ENCODE peak calls at places on chromosomes 16 and 17, in five cellular contexts. One of them, this sample, is unnamed.

GRCh38 chr16:70437017-70437581 is 1.8 kb downstream of the ST3GAL2 start:
- DNase-seq in neuronal stem cell: no peak
- DNase-seq in H9: peak; percentile 86
- DNase-seq in mesenchymal stem cell: peak; percentile 96
- DNase-seq in trophoblast cell: peak; percentile 81
- DNase-seq in this sample: peak; percentile 94

GRCh38 chr17:64448665-64449512 is at the start of gene MILR1:
- DNase-seq in trophoblast cell: peak; percentile 41
- DNase-seq in H9: no peak
- DNase-seq in mesenchymal stem cell: peak; percentile 86
- DNase-seq in neuronal stem cell: no peak
- DNase-seq in this sample: peak; percentile 65

GRCh38 chr16:73025506-73026131 is 22.3 kb downstream of the ZFHX3 start:
- DNase-seq in H9: no peak
- DNase-seq in trophoblast cell: no peak
- DNase-seq in neuronal stem cell: no peak
- DNase-seq in mesenchymal stem cell: peak; percentile 75
- DNase-seq in this sample: no peak

GRCh38 chr16:50271148-50272041 is 5.0 kb downstream of the ADCY7 start:
- DNase-seq in trophoblast cell: peak; percentile 47
- DNase-seq in H9: no peak
- DNase-seq in neuronal stem cell: no peak
- DNase-seq in mesenchymal stem cell: no peak
- DNase-seq in this sample: no peak

GRCh38 chr17:1627219-1627986 is 1.2 kb downstream of the SLC43A2 start:
- DNase-seq in H9: peak; percentile 60
- DNase-seq in neuronal stem cell: no peak
- DNase-seq in mesenchymal stem cell: no peak
- DNase-seq in trophoblast cell: peak; percentile 10
- DNase-seq in this sample: no peak

GRCh38 chr16:90046122-90046970 is 27.1 kb upstream of the DBNDD1 start:
- DNase-seq in neuronal stem cell: no peak
- DNase-seq in trophoblast cell: no peak
- DNase-seq in mesenchymal stem cell: no peak
- DNase-seq in H9: peak; percentile 96
- DNase-seq in this sample: no peak

GRCh38 chr16:57501492-57501891 is 15.2 kb upstream of the DOK4 start:
- DNase-seq in neuronal stem cell: no peak
- DNase-seq in trophoblast cell: no peak
- DNase-seq in H9: no peak
- DNase-seq in mesenchymal stem cell: no peak
- DNase-seq in this sample: no peak

GRCh38 chr17:48878920-48879898 is 13.4 kb upstream of the ATP5MC1 start:
- DNase-seq in neuronal stem cell: peak; percentile 70
- DNase-seq in trophoblast cell: peak; percentile 81
- DNase-seq in mesenchymal stem cell: peak; percentile 81
- DNase-seq in H9: peak; percentile 81
- DNase-seq in this sample: peak; percentile 66

GRCh38 chr16:13519871-13520270 is 400.1 kb upstream of the ERCC4 start:
- DNase-seq in trophoblast cell: no peak
- DNase-seq in mesenchymal stem cell: no peak
- DNase-seq in neuronal stem cell: no peak
- DNase-seq in H9: no peak
- DNase-seq in this sample: no peak

GRCh38 chr17:11467639-11468038 is 130.6 kb upstream of the DNAH9 start:
- DNase-seq in neuronal stem cell: no peak
- DNase-seq in H9: no peak
- DNase-seq in trophoblast cell: no peak
- DNase-seq in mesenchymal stem cell: no peak
- DNase-seq in this sample: no peak

GRCh38 chr17:81717049-81717765 is 5.1 kb downstream of the SLC25A10 start:
- DNase-seq in trophoblast cell: no peak
- DNase-seq in H9: no peak
- DNase-seq in neuronal stem cell: no peak
- DNase-seq in mesenchymal stem cell: no peak
- DNase-seq in this sample: no peak

GRCh38 chr16:73743665-73744496 is 552.7 kb upstream of the PSMD7 start:
- DNase-seq in H9: peak; percentile 35
- DNase-seq in neuronal stem cell: no peak
- DNase-seq in trophoblast cell: peak; percentile 62
- DNase-seq in mesenchymal stem cell: no peak
- DNase-seq in this sample: no peak

GRCh38 chr17:82815790-82816305 is 24.0 kb downstream of the ZNF750 start:
- DNase-seq in trophoblast cell: no peak
- DNase-seq in mesenchymal stem cell: no peak
- DNase-seq in neuronal stem cell: no peak
- DNase-seq in H9: no peak
- DNase-seq in this sample: no peak

GRCh38 chr17:68320311-68320865 is 29.1 kb downstream of the ARSG start:
- DNase-seq in mesenchymal stem cell: no peak
- DNase-seq in trophoblast cell: peak; percentile 36
- DNase-seq in neuronal stem cell: no peak
- DNase-seq in H9: peak; percentile 51
- DNase-seq in this sample: no peak

GRCh38 chr17:46730026-46730425 is 88.5 kb downstream of the WNT3 start:
- DNase-seq in H9: no peak
- DNase-seq in neuronal stem cell: no peak
- DNase-seq in trophoblast cell: no peak
- DNase-seq in mesenchymal stem cell: no peak
- DNase-seq in this sample: no peak

GRCh38 chr16:56190903-56191806 is at the start of gene GNAO1:
- DNase-seq in neuronal stem cell: peak; percentile 69
- DNase-seq in mesenchymal stem cell: peak; percentile 58
- DNase-seq in H9: peak; percentile 71
- DNase-seq in trophoblast cell: peak; percentile 79
- DNase-seq in this sample: peak; percentile 51

GRCh38 chr16:10308305-10309193 is 77.3 kb upstream of the ATF7IP2 start:
- DNase-seq in H9: no peak
- DNase-seq in mesenchymal stem cell: no peak
- DNase-seq in trophoblast cell: peak; percentile 92
- DNase-seq in neuronal stem cell: no peak
- DNase-seq in this sample: no peak

GRCh38 chr16:72854537-72854936 is 193.4 kb downstream of the ZFHX3 start:
- DNase-seq in neuronal stem cell: no peak
- DNase-seq in mesenchymal stem cell: no peak
- DNase-seq in trophoblast cell: no peak
- DNase-seq in H9: no peak
- DNase-seq in this sample: no peak

GRCh38 chr17:19380551-19381284 is 2.4 kb downstream of the MAPK7 start:
- DNase-seq in trophoblast cell: no peak
- DNase-seq in mesenchymal stem cell: no peak
- DNase-seq in H9: no peak
- DNase-seq in neuronal stem cell: no peak
- DNase-seq in this sample: no peak

GRCh38 chr16:51163366-51163765 is 12.3 kb upstream of the SALL1 start:
- DNase-seq in mesenchymal stem cell: peak; percentile 38
- DNase-seq in neuronal stem cell: no peak
- DNase-seq in H9: no peak
- DNase-seq in trophoblast cell: no peak
- DNase-seq in this sample: peak; percentile 23

GRCh38 chr17:63446981-63447687 is 1.0 kb upstream of the CYB561 start:
- DNase-seq in trophoblast cell: no peak
- DNase-seq in mesenchymal stem cell: no peak
- DNase-seq in H9: peak; percentile 83
- DNase-seq in neuronal stem cell: no peak
- DNase-seq in this sample: no peak

DNA sequence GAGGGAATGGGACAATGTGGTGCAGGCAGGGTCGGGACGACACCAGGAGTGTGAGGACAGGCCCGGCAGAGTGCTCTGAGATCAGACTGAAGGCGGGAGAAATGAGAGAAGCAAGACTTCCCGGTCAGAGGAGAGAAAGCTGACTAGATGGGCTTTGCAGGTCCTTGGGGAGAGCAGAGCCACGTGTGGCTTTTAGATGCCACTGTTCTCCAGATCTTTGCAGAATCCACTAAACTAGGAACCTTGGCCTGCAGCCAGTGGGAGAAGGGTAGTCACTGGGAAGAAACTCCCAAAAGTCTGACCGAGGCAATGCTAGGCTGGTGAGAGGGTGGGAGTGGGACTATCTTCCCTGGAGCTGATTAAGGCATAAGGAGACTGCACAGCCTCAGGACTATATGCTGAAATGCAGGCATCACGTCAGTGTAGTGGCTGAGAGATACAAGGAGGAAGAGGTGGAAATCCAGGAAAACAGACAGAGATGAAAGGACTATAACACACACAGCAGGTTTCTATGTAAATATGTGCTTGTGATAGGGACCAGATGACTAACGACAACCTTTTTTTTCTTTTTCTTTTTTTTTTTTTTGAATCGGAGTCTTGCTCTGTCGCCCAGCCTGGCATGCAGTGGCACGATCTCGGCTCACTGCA is 2.3 kb upstream of the GSDMA start:
- DNase-seq in H9: no peak
- DNase-seq in trophoblast cell: no peak
- DNase-seq in mesenchymal stem cell: no peak
- DNase-seq in neuronal stem cell: no peak
- DNase-seq in this sample: no peak
- H2AK5ac ChIP-seq in H9: no peak overlapping the region
- H2AK5ac ChIP-seq in trophoblast cell: no peak overlapping the region
- H2AK5ac ChIP-seq in mesenchymal stem cell: no peak overlapping the region
- H2AK5ac ChIP-seq in neuronal stem cell: no peak overlapping the region
- H2AK5ac ChIP-seq in this sample: no peak overlapping the region

GRCh38 chr16:30665155-30665829 is 7.1 kb downstream of the FBRS start:
- DNase-seq in neuronal stem cell: no peak
- DNase-seq in H9: no peak
- DNase-seq in trophoblast cell: peak; percentile 31
- DNase-seq in mesenchymal stem cell: no peak
- DNase-seq in this sample: no peak
- H2AK5ac ChIP-seq in neuronal stem cell: no peak overlapping the region
- H2AK5ac ChIP-seq in H9: no peak overlapping the region
- H2AK5ac ChIP-seq in trophoblast cell: no peak overlapping the region
- H2AK5ac ChIP-seq in mesenchymal stem cell: no peak overlapping the region
- H2AK5ac ChIP-seq in this sample: no peak overlapping the region

GRCh38 chr16:3377917-3378316 is 22.2 kb downstream of the OR2C1 start:
- DNase-seq in trophoblast cell: no peak
- DNase-seq in neuronal stem cell: no peak
- DNase-seq in mesenchymal stem cell: no peak
- DNase-seq in H9: no peak
- DNase-seq in this sample: no peak

GRCh38 chr16:3388325-3388724 is 12.5 kb downstream of the ZSCAN32 start:
- DNase-seq in H9: no peak
- DNase-seq in trophoblast cell: no peak
- DNase-seq in neuronal stem cell: no peak
- DNase-seq in mesenchymal stem cell: no peak
- DNase-seq in this sample: no peak

GRCh38 chr16:3383045-3383448 is 17.8 kb downstream of the ZSCAN32 start:
- DNase-seq in trophoblast cell: no peak
- DNase-seq in neuronal stem cell: no peak
- DNase-seq in H9: no peak
- DNase-seq in mesenchymal stem cell: peak; percentile 3
- DNase-seq in this sample: no peak
- H2AK5ac ChIP-seq in trophoblast cell: no peak overlapping the region
- H2AK5ac ChIP-seq in neuronal stem cell: no peak overlapping the region
- H2AK5ac ChIP-seq in H9: no peak overlapping the region
- H2AK5ac ChIP-seq in mesenchymal stem cell: no peak overlapping the region
- H2AK5ac ChIP-seq in this sample: no peak overlapping the region

DNA sequence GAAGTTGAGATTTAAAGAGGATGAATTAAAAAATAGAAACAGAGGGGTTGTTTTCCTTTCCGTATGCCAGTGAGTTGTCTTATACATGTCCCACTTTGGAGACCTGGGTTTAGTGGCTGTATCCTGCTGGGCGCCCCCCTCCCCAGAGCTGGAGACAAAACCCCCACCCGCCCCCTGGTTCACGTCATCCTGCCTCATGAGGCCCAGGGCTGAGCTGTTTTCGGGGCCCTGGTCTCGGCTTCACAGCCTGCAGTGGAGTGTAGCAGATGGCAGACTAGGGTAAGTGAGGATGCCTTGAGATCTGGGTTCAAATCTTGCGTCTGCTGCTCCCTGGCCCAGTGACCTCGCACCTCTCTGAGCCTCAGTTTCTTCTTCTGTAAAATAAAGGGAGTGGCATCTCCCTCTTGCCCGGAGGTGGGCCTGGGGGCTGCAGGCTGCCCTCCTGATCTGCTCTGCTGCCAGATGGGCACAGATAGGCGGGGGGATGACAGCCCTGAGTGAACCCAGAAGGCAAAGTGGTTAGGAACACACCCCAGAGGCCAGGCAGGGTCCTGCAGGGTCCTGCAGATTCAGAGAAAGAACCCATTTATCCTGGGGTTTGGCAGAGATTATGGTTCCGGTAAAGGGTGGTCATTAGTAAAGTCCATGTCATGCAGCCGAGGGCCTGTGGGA is 45.1 kb downstream of the SOCS3 start:
- DNase-seq in mesenchymal stem cell: peak; percentile 32
- DNase-seq in neuronal stem cell: no peak
- DNase-seq in trophoblast cell: no peak
- DNase-seq in H9: no peak
- DNase-seq in this sample: no peak
- H2AK5ac ChIP-seq in mesenchymal stem cell: peak overlapping the region; percentile 98
- H2AK5ac ChIP-seq in neuronal stem cell: peak overlapping the region; percentile 97
- H2AK5ac ChIP-seq in trophoblast cell: peak overlapping the region; percentile 6
- H2AK5ac ChIP-seq in H9: no peak overlapping the region
- H2AK5ac ChIP-seq in this sample: peak overlapping the region; percentile 40

GRCh38 chr17:59423137-59423703 is 91.8 kb downstream of the YPEL2 start:
- DNase-seq in neuronal stem cell: no peak
- DNase-seq in H9: no peak
- DNase-seq in trophoblast cell: peak; percentile 79
- DNase-seq in mesenchymal stem cell: peak; percentile 74
- DNase-seq in this sample: peak; percentile 24
- H2AK5ac ChIP-seq in neuronal stem cell: no peak overlapping the region
- H2AK5ac ChIP-seq in H9: no peak overlapping the region
- H2AK5ac ChIP-seq in trophoblast cell: no peak overlapping the region
- H2AK5ac ChIP-seq in mesenchymal stem cell: no peak overlapping the region
- H2AK5ac ChIP-seq in this sample: no peak overlapping the region

This sample was measured in IMR-90.